ENCODE peak calls at places on chromosomes 12 and 14, in seven cellular contexts. I is DMS53; N is GM12865; S is OCI-M1; X is T-helper 1 cell; J is stimulated activated CD4-positive, alpha-beta T cell treated with anti-CD3 and anti-CD28 coated beads, Interleukin-2, amount 100 ng/mL, for 48 hours; Y is fibroblast of mammary gland. K is an unnamed sample.

GRCh38 chr12:64752833-64753238 is 6.4 kb downstream of the GNS start:
- DNase-seq in I (no peak), N (no peak), S (no peak), X (no peak), J (no peak), Y (peak; percentile 21), K (no peak)

GRCh38 chr14:105089746-105090492 is 24.7 kb upstream of the GPR132 start:
- DNase-seq in I (no peak), N (no peak), S (no peak), X (no peak), J (no peak), Y (no peak), K (no peak)

GRCh38 chr12:102824218-102824835 is 92.7 kb downstream of the PAH start:
- DNase-seq in I (peak; percentile 37), N (peak; percentile 9), S (peak; percentile 6), X (no peak), J (no peak), Y (peak; percentile 14), K (peak; percentile 25)

GRCh38 chr12:97639702-97640101 is 177.1 kb downstream of the RMST start:
- DNase-seq in I (peak; percentile 29), N (no peak), S (no peak), X (no peak), J (no peak), Y (peak; percentile 7), K (no peak)

GRCh38 chr14:34085695-34086094 is 134.8 kb upstream of the EGLN3 start:
- DNase-seq in I (no peak), N (no peak), S (no peak), X (no peak), J (no peak), Y (no peak), K (no peak)

GRCh38 chr14:59882957-59883356 is 12.4 kb upstream of the RTN1 start:
- DNase-seq in I (peak; percentile 6), N (no peak), S (peak; percentile 21), X (no peak), J (no peak), Y (no peak), K (no peak)

GRCh38 chr12:19248929-19249602 is 119.5 kb downstream of the PLEKHA5 start:
- DNase-seq in I (no peak), N (no peak), S (no peak), X (no peak), J (no peak), Y (peak; percentile 66), K (no peak)

GRCh38 chr12:12486661-12487240 is 75.9 kb downstream of the DUSP16 start:
- DNase-seq in I (no peak), N (peak; percentile 58), S (no peak), X (no peak), J (no peak), Y (no peak), K (no peak)

GRCh38 chr12:2231956-2232355 is 179.2 kb downstream of the CACNA1C start:
- DNase-seq in I (no peak), N (no peak), S (no peak), X (no peak), J (no peak), Y (peak; percentile 64), K (peak; percentile 41)

GRCh38 chr12:120215766-120216735 is 15.1 kb upstream of the RPLP0 start:
- DNase-seq in I (no peak), N (no peak), S (no peak), X (no peak), J (no peak), Y (no peak), K (no peak)

GRCh38 chr12:52519826-52520662 is at the start of gene KRT5:
- DNase-seq in I (no peak), N (no peak), S (no peak), X (no peak), J (no peak), Y (no peak), K (no peak)

GRCh38 chr12:99137124-99137845 is 492.2 kb downstream of the APAF1 start:
- DNase-seq in I (no peak), N (peak; percentile 17), S (peak; percentile 3), X (no peak), J (no peak), Y (no peak), K (no peak)

GRCh38 chr12:89529738-89530137 is 3.9 kb upstream of the POC1B start:
- DNase-seq in I (peak; percentile 78), N (peak; percentile 48), S (peak; percentile 79), X (no peak), J (no peak), Y (peak; percentile 67), K (peak; percentile 78)

GRCh38 chr12:59491877-59492276 is 104.0 kb upstream of the SLC16A7 start:
- DNase-seq in I (no peak), N (no peak), S (no peak), X (no peak), J (no peak), Y (no peak), K (no peak)

GRCh38 chr12:96495841-96496545 is 6.6 kb downstream of the CFAP54 start:
- DNase-seq in I (no peak), N (peak; percentile 39), S (peak; percentile 29), X (no peak), J (no peak), Y (no peak), K (no peak)

GRCh38 chr12:49885663-49886461 is 17.8 kb downstream of the FAIM2 start:
- DNase-seq in I (no peak), N (no peak), S (no peak), X (no peak), J (no peak), Y (no peak), K (no peak)

GRCh38 chr14:76920572-76921175 is 94.5 kb downstream of the LRRC74A start:
- DNase-seq in I (peak; percentile 78), N (no peak), S (no peak), X (no peak), J (no peak), Y (peak; percentile 31), K (peak; percentile 26)

GRCh38 chr12:16863742-16864141 is 257.8 kb upstream of the LMO3 start:
- DNase-seq in I (no peak), N (no peak), S (no peak), X (no peak), J (no peak), Y (no peak), K (no peak)

GRCh38 chr14:104510794-104511611 is 68.6 kb upstream of the C14orf180 start:
- DNase-seq in I (no peak), N (no peak), S (no peak), X (no peak), J (no peak), Y (no peak), K (no peak)

GRCh38 chr12:102879144-102879763 is 37.8 kb downstream of the PAH start:
- DNase-seq in I (peak; percentile 98), N (peak; percentile 77), S (peak; percentile 78), X (no peak), J (no peak), Y (peak; percentile 60), K (peak; percentile 39)

GRCh38 chr12:111359231-111359913 is 9.5 kb downstream of the PHETA1 start:
- DNase-seq in I (no peak), N (no peak), S (peak; percentile 27), X (no peak), J (peak; percentile 31), Y (no peak), K (peak; percentile 4)

GRCh38 chr14:55814873-55815272 is 234.9 kb downstream of the KTN1 start:
- DNase-seq in I (peak; percentile 39), N (no peak), S (peak; percentile 61), X (no peak), J (no peak), Y (peak; percentile 22), K (peak; percentile 46)

GRCh38 chr12:77122661-77123060 is 57.3 kb upstream of the E2F7 start:
- DNase-seq in I (no peak), N (no peak), S (no peak), X (no peak), J (no peak), Y (peak; percentile 29), K (peak; percentile 47)

GRCh38 chr14:64253672-64254071 is 40.5 kb downstream of the ESR2 start:
- DNase-seq in I (no peak), N (no peak), S (no peak), X (no peak), J (no peak), Y (peak; percentile 73), K (peak; percentile 39)

GRCh38 chr14:76948213-76948947 is 80.1 kb downstream of the IRF2BPL start:
- DNase-seq in I (peak; percentile 49), N (no peak), S (no peak), X (no peak), J (no peak), Y (no peak), K (no peak)

GRCh38 chr12:119061208-119061796 is 80.0 kb downstream of the SRRM4 start:
- DNase-seq in I (peak; percentile 49), N (peak; percentile 49), S (peak; percentile 82), X (no peak), J (peak; percentile 5), Y (peak; percentile 17), K (peak; percentile 35)

GRCh38 chr12:132227782-132228417 is 83.6 kb downstream of the NOC4L start:
- DNase-seq in I (no peak), N (no peak), S (no peak), X (no peak), J (no peak), Y (no peak), K (no peak)

GRCh38 chr12:2891240-2892053 is 756 bp downstream of the TULP3 start:
- DNase-seq in I (peak; percentile 88), N (peak; percentile 23), S (peak; percentile 63), X (no peak), J (peak; percentile 10), Y (peak; percentile 79), K (peak; percentile 74)

GRCh38 chr12:94198469-94198868 is 50.1 kb downstream of the PLXNC1 start:
- DNase-seq in I (no peak), N (no peak), S (no peak), X (no peak), J (no peak), Y (no peak), K (no peak)

GRCh38 chr14:26377150-26377549 is 220.7 kb downstream of the NOVA1 start:
- DNase-seq in I (no peak), N (no peak), S (peak; percentile 1), X (no peak), J (no peak), Y (no peak), K (peak; percentile 2)

GRCh38 chr12:117124421-117125274 is 25.4 kb upstream of the TESC start:
- DNase-seq in I (peak; percentile 58), N (no peak), S (no peak), X (no peak), J (no peak), Y (no peak), K (no peak)

GRCh38 chr14:22977684-22978486 is 4.5 kb downstream of the AJUBA start:
- DNase-seq in I (peak; percentile 64), N (no peak), S (no peak), X (no peak), J (no peak), Y (peak; percentile 55), K (peak; percentile 87)

GRCh38 chr12:104420868-104421267 is 35.9 kb upstream of the CHST11 start:
- DNase-seq in I (no peak), N (peak; percentile 15), S (no peak), X (no peak), J (no peak), Y (no peak), K (no peak)

GRCh38 chr12:30822385-30823139 is 67.8 kb upstream of the CAPRIN2 start:
- DNase-seq in I (peak; percentile 96), N (peak; percentile 34), S (peak; percentile 68), X (no peak), J (peak; percentile 13), Y (peak; percentile 48), K (peak; percentile 56)

GRCh38 chr12:69534389-69534822 is 50.9 kb upstream of the CCT2 start:
- DNase-seq in I (peak; percentile 55), N (peak; percentile 57), S (peak; percentile 71), X (no peak), J (no peak), Y (peak; percentile 99), K (peak; percentile 100)

GRCh38 chr12:50597200-50598195 is 92.7 kb downstream of the DIP2B start:
- DNase-seq in I (peak; percentile 8), N (peak; percentile 82), S (peak; percentile 33), X (no peak), J (peak; percentile 43), Y (peak; percentile 87), K (peak; percentile 93)

GRCh38 chr12:20800160-20800559 is 10.3 kb upstream of the SLCO1B3 start:
- DNase-seq in I (no peak), N (peak; percentile 5), S (peak; percentile 8), X (no peak), J (no peak), Y (no peak), K (no peak)

K was measured in cardiac fibroblast.